ENCODE peak calls at places on chromosomes 6 and 20, in six cellular contexts. Y is HTR-8/SVneo, I is mucosa of descending colon, B is Right ventricle myocardium superior, K is NCI-H446, X is epithelial cell of prostate. C is an unnamed sample.

GRCh38 chr6:148192310-148192709 is 150.3 kb upstream of the SASH1 start:
- DNase-seq in Y (no peak), I (no peak), B (no peak), K (no peak), X (peak; percentile 63), C (peak; percentile 68)

GRCh38 chr6:13203145-13203544 is 125.2 kb downstream of the TBC1D7 start:
- DNase-seq in Y (no peak), I (no peak), B (no peak), K (no peak), X (no peak), C (no peak)

GRCh38 chr20:45174434-45175364 is at the start of gene PI3:
- DNase-seq in Y (no peak), I (peak; percentile 78), B (peak; percentile 43), K (no peak), X (peak; percentile 59), C (peak; percentile 52)

GRCh38 chr6:70479236-70479635 is 65.9 kb downstream of the FAM135A start:
- DNase-seq in Y (no peak), I (no peak), B (no peak), K (peak; percentile 20), X (no peak), C (peak; percentile 26)

GRCh38 chr20:11972478-11972877 is 54.8 kb downstream of the BTBD3 start:
- DNase-seq in Y (no peak), I (no peak), B (no peak), K (no peak), X (no peak), C (no peak)

GRCh38 chr6:128803911-128804310 is 79.0 kb upstream of the LAMA2 start:
- DNase-seq in Y (no peak), I (no peak), B (no peak), K (peak; percentile 39), X (no peak), C (peak; percentile 83)

GRCh38 chr6:72861059-72861458 is 239.2 kb downstream of the KCNQ5 start:
- DNase-seq in Y (no peak), I (no peak), B (no peak), K (no peak), X (no peak), C (no peak)

GRCh38 chr6:11384531-11385309 is 152.3 kb upstream of the NEDD9 start:
- DNase-seq in Y (no peak), I (no peak), B (no peak), K (no peak), X (no peak), C (peak; percentile 37)